ENCODE peak calls at places on chromosomes 12 and 14, in nine cellular contexts. S is neural progenitor cell; L is stimulated activated CD8-positive, alpha-beta memory T cell treated with anti-CD3 and anti-CD28 coated beads, Interleukin-7, amount 100 ng/mL, for 24 hours; O is trophoblast cell; P is RPMI7951; D is H7; I is left cardiac atrium; Y is memory B cell; C is activated CD4-positive, alpha-beta T cell treated with anti-CD3 and anti-CD28 coated beads, Interleukin-2, amount 50 U/mL, for 4 hours. G is an unnamed sample.

GRCh38 chr12:113267621-113268020 is 46.4 kb downstream of the TPCN1 start:
- DNase-seq in S (no peak), L (no peak), O (peak; percentile 9), P (no peak), D (no peak), I (peak; percentile 15), Y (no peak), C (no peak), G (no peak)

GRCh38 chr12:52946334-52946733 is 2.6 kb upstream of the KRT18 start:
- DNase-seq in S (no peak), L (no peak), O (peak; percentile 55), P (no peak), D (no peak), I (no peak), Y (no peak), C (no peak), G (no peak)

GRCh38 chr12:7951671-7952070 is 15.7 kb upstream of the SLC2A3 start:
- DNase-seq in S (no peak), L (no peak), O (no peak), P (peak; percentile 3), D (no peak), I (no peak), Y (no peak), C (no peak), G (no peak)

GRCh38 chr14:83559721-83560120 is 1970.2 kb upstream of the FLRT2 start:
- DNase-seq in S (no peak), L (no peak), O (no peak), P (peak; percentile 3), D (no peak), I (no peak), Y (no peak), C (no peak), G (no peak)

GRCh38 chr12:118514297-118514696 is 137.9 kb downstream of the SUDS3 start:
- DNase-seq in S (no peak), L (no peak), O (no peak), P (no peak), D (no peak), I (no peak), Y (no peak), C (no peak), G (no peak)

GRCh38 chr12:83198291-83198690 is 511.6 kb downstream of the TMTC2 start:
- DNase-seq in S (no peak), L (no peak), O (no peak), P (no peak), D (no peak), I (no peak), Y (no peak), C (no peak), G (no peak)

GRCh38 chr12:32309811-32310755 is 89.3 kb upstream of the FGD4 start:
- DNase-seq in S (no peak), L (no peak), O (no peak), P (no peak), D (no peak), I (no peak), Y (no peak), C (no peak), G (no peak)

GRCh38 chr12:81022531-81022930 is 55.3 kb upstream of the ACSS3 start:
- DNase-seq in S (no peak), L (no peak), O (no peak), P (no peak), D (no peak), I (no peak), Y (no peak), C (no peak), G (no peak)

GRCh38 chr12:111638576-111638975 is 39.5 kb upstream of the ATXN2 start:
- DNase-seq in S (no peak), L (no peak), O (no peak), P (no peak), D (no peak), I (no peak), Y (no peak), C (no peak), G (no peak)

GRCh38 chr12:11500222-11500860 is 105.0 kb upstream of the PRB2 start:
- DNase-seq in S (peak; percentile 97), L (peak; percentile 56), O (peak; percentile 80), P (peak; percentile 47), D (peak; percentile 94), I (peak; percentile 86), Y (peak; percentile 69), C (peak; percentile 53), G (no peak)

GRCh38 chr12:126369487-126370463 is 1304.5 kb downstream of the AACS start:
- DNase-seq in S (no peak), L (no peak), O (no peak), P (peak; percentile 44), D (no peak), I (no peak), Y (no peak), C (no peak), G (no peak)

GRCh38 chr12:65779091-65779642 is 45.1 kb upstream of the HMGA2 start:
- DNase-seq in S (peak; percentile 27), L (no peak), O (no peak), P (peak; percentile 73), D (no peak), I (no peak), Y (no peak), C (no peak), G (no peak)

GRCh38 chr14:100294213-100294962 is 11.9 kb downstream of the SLC25A29 start:
- DNase-seq in S (no peak), L (no peak), O (no peak), P (no peak), D (peak; percentile 48), I (peak; percentile 72), Y (no peak), C (no peak), G (no peak)

GRCh38 chr14:56126514-56126913 is 8.3 kb downstream of the PELI2 start:
- DNase-seq in S (no peak), L (no peak), O (no peak), P (no peak), D (no peak), I (no peak), Y (no peak), C (no peak), G (no peak)

GRCh38 chr12:100611031-100611430 is 37.5 kb downstream of the GAS2L3 start:
- DNase-seq in S (no peak), L (no peak), O (no peak), P (peak; percentile 17), D (no peak), I (no peak), Y (no peak), C (no peak), G (no peak)

GRCh38 chr12:54759751-54760150 is 94.6 kb upstream of the MUCL1 start:
- DNase-seq in S (peak; percentile 82), L (no peak), O (peak; percentile 11), P (peak; percentile 47), D (peak; percentile 53), I (no peak), Y (no peak), C (no peak), G (peak; percentile 7)

GRCh38 chr12:108333898-108334699 is 5.0 kb downstream of the CMKLR1 start:
- DNase-seq in S (no peak), L (no peak), O (peak; percentile 45), P (peak; percentile 96), D (no peak), I (no peak), Y (no peak), C (no peak), G (no peak)

GRCh38 chr12:91327889-91328288 is 145.3 kb upstream of the DCN start:
- DNase-seq in S (no peak), L (no peak), O (no peak), P (peak; percentile 2), D (no peak), I (no peak), Y (no peak), C (no peak), G (no peak)

GRCh38 chr12:48198619-48198973 is 4.5 kb downstream of the OR10AD1 start:
- DNase-seq in S (no peak), L (no peak), O (no peak), P (no peak), D (no peak), I (peak; percentile 66), Y (no peak), C (no peak), G (no peak)

GRCh38 chr12:93802698-93803097 is 125.5 kb downstream of the CRADD start:
- DNase-seq in S (no peak), L (no peak), O (no peak), P (no peak), D (no peak), I (no peak), Y (no peak), C (no peak), G (no peak)

GRCh38 chr12:108318472-108319275 is 20.4 kb downstream of the CMKLR1 start:
- DNase-seq in S (no peak), L (no peak), O (no peak), P (no peak), D (no peak), I (no peak), Y (no peak), C (no peak), G (no peak)

GRCh38 chr14:94158239-94158888 is 15.8 kb upstream of the PPP4R4 start:
- DNase-seq in S (no peak), L (no peak), O (no peak), P (no peak), D (no peak), I (no peak), Y (no peak), C (no peak), G (no peak)

GRCh38 chr12:1934831-1935230 is 16.4 kb upstream of the CACNA2D4 start:
- DNase-seq in S (no peak), L (no peak), O (no peak), P (no peak), D (peak; percentile 36), I (no peak), Y (no peak), C (no peak), G (no peak)